ENCODE peak calls at places on chromosomes 11 and 22, in seven cellular contexts. P, M, X, B, J, W and A are unnamed samples.

GRCh38 chr11:3222941-3223905 is 4.6 kb upstream of the MRGPRG start:
- DNase-seq in B (no peak), W (no peak), P (no peak), M (no peak), X (no peak), J (no peak), A (no peak)

GRCh38 chr22:22721681-22722309 is 77.4 kb downstream of the GGTLC2 start:
- DNase-seq in B (no peak), J (peak), X (peak), P (peak), W (no peak), M (no peak), A (no peak)

GRCh38 chr11:120121914-120122473 is 15.9 kb downstream of the TRIM29 start:
- DNase-seq in B (no peak), J (no peak), X (no peak), M (no peak), P (no peak), W (peak), A (no peak)

GRCh38 chr22:42261266-42261665 is 9.2 kb downstream of the TCF20 start:
- DNase-seq in B (no peak), X (peak), J (no peak), P (no peak), M (no peak), W (no peak), A (no peak)

GRCh38 chr11:116928102-116928777 is 90.8 kb upstream of the APOA1 start:
- DNase-seq in W (no peak), J (no peak), M (no peak), B (no peak), X (peak), P (no peak), A (no peak)

GRCh38 chr11:30800904-30801303 is 214.8 kb upstream of the MPPED2 start:
- DNase-seq in W (no peak), M (no peak), P (no peak), J (no peak), B (no peak), X (no peak), A (no peak)

GRCh38 chr11:11044137-11044855 is 186.4 kb upstream of the ZBED5 start:
- DNase-seq in M (no peak), X (no peak), W (no peak), B (no peak), P (peak), J (no peak), A (no peak)

GRCh38 chr22:17191163-17191562 is 28.1 kb downstream of the ADA2 start:
- DNase-seq in J (peak), X (peak), M (no peak), B (no peak), P (peak), W (no peak), A (no peak)

GRCh38 chr22:25100402-25100801 is 99.3 kb upstream of the CRYBB3 start:
- DNase-seq in M (no peak), W (no peak), J (no peak), X (no peak), B (no peak), P (no peak), A (no peak)

GRCh38 chr11:121711900-121712424 is 259.2 kb upstream of the SORL1-AS1 start:
- DNase-seq in J (no peak), P (no peak), M (no peak), W (no peak), X (no peak), B (no peak), A (no peak)

GRCh38 chr11:10304495-10305261 is at the start of gene ADM:
- DNase-seq in M (peak), J (peak), B (peak), P (peak), W (peak), X (peak), A (peak)

GRCh38 chr11:129710423-129710822 is 105.2 kb upstream of the TMEM45B start:
- DNase-seq in J (no peak), M (peak), W (no peak), X (no peak), P (no peak), B (no peak), A (no peak)

GRCh38 chr11:44952500-44953260 is 2.0 kb upstream of the TP53I11 start:
- DNase-seq in B (no peak), M (no peak), P (no peak), W (no peak), X (no peak), J (no peak), A (no peak)

GRCh38 chr11:86696451-86696850 is 24.0 kb upstream of the ME3 start:
- DNase-seq in B (no peak), X (no peak), J (no peak), M (no peak), W (no peak), P (no peak), A (no peak)